ENCODE peak calls at places on chromosomes 1 and 21, in five cellular contexts. X is small intestine; T is transverse colon; K is tibial nerve; M is CD8-positive, alpha-beta T cell. Z is an unnamed sample. For H3K4me1, the result is how much of the 10 kb centered on the place peaks cover.

GRCh38 chr1:150152772-150153461 is 3.2 kb downstream of the PLEKHO1 start:
- DNase-seq in K (no peak), T (no peak), M (no peak), X (no peak), Z (no peak)

GRCh38 chr1:247576514-247576913 is 11.6 kb upstream of the OR2G2 start:
- DNase-seq in T (no peak), X (peak), K (no peak), M (no peak), Z (no peak)

GRCh38 chr1:46204406-46204742 is 1.2 kb downstream of the LURAP1 start:
- DNase-seq in T (no peak), K (no peak), X (no peak), M (no peak), Z (no peak)

GRCh38 chr1:226846801-226847200 is 23.6 kb upstream of the PSEN2 start:
- DNase-seq in M (no peak), K (no peak), T (no peak), X (no peak), Z (no peak)

GRCh38 chr1:246199086-246199485 is 308.0 kb downstream of the SMYD3 start:
- DNase-seq in X (no peak), M (no peak), K (no peak), T (no peak), Z (no peak)

GRCh38 chr1:46552357-46553237 is 1.1 kb upstream of the KNCN start:
- DNase-seq in M (no peak), T (no peak), K (no peak), X (no peak), Z (no peak)

GRCh38 chr1:238399558-238399957 is 508.8 kb upstream of the ZP4 start:
- DNase-seq in X (no peak), T (no peak), K (no peak), M (no peak), Z (no peak)

GRCh38 chr1:69915347-69915746 is 290.0 kb downstream of the LRRC40 start:
- DNase-seq in M (no peak), K (no peak), T (no peak), X (no peak), Z (no peak)

GRCh38 chr1:244046907-244047738 is 4.0 kb upstream of the ZBTB18 start:
- DNase-seq in X (peak), T (no peak), M (no peak), K (no peak), Z (peak)

GRCh38 chr1:229342902-229343587 is at the start of gene CCSAP:
- DNase-seq in X (peak), K (peak), T (peak), M (peak), Z (peak)

GRCh38 chr1:62676606-62677356 is 11.4 kb downstream of the DOCK7 start:
- DNase-seq in X (no peak), M (no peak), K (no peak), T (no peak), Z (no peak)

GRCh38 chr1:175287849-175288248 is 95.3 kb upstream of the KIAA0040 start:
- DNase-seq in M (no peak), X (no peak), T (no peak), K (no peak), Z (no peak)

GRCh38 chr1:147613506-147613905 is 56.8 kb downstream of the ACP6 start:
- DNase-seq in X (no peak), M (no peak), T (no peak), K (no peak), Z (no peak)

GRCh38 chr1:219385786-219386427 is 212.2 kb downstream of the LYPLAL1 start:
- DNase-seq in T (no peak), X (peak), K (peak), M (no peak), Z (peak)

GRCh38 chr1:945910-946565 is 13.0 kb downstream of the NOC2L start:
- DNase-seq in M (no peak), T (no peak), K (no peak), X (no peak), Z (no peak)

GRCh38 chr1:172176206-172176605 is 244.3 kb upstream of the C1orf105 start:
- DNase-seq in K (no peak), T (no peak), X (no peak), M (no peak), Z (no peak)

DNA sequence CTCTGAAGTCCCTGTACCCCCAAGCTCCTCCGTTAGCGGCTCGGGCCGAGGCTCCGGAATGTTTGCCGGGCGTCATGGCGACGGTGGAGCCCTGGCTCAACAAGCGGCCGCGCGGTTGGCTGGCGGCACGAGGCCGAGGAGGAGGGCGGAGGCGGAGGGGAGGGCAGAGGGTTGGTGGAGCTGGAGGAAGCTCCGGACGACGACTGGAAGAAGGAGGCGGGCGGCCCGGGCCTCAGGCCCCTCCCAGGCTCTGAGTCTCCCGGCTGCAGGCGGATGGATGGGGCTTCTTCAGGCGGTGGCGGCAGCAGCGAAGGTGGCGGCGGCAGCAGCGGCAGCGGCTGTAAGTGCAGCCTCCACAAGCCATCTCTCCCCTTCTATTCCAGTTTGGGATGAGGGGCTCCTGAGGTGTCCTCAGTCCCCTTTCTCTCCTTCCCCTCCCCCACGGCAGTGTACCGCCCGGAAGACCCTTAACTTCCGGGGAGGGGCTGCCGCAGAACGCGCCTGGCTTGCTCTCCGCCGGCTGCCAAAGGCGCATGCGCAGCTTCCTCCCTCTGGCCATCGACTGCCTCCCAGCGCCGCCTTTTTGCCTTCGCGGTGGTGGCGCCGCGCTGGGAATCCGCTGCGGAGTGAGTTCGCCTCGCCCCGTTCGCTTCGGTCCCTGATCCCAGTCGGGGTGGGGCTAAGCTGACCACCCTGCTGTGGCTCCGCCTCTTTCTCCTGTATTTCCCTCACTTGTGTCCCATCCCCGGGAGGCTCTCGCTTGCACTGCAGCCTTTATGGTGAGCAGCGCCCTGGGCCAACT is at the start of the genes DNAI4 and MIER1:
- DNase-seq in X (peak), T (peak), K (peak), M (peak), Z (peak)
- H3K4me1 ChIP-seq in X (under half), T (half or more), K (under half), M (under half), Z (under half)

DNA sequence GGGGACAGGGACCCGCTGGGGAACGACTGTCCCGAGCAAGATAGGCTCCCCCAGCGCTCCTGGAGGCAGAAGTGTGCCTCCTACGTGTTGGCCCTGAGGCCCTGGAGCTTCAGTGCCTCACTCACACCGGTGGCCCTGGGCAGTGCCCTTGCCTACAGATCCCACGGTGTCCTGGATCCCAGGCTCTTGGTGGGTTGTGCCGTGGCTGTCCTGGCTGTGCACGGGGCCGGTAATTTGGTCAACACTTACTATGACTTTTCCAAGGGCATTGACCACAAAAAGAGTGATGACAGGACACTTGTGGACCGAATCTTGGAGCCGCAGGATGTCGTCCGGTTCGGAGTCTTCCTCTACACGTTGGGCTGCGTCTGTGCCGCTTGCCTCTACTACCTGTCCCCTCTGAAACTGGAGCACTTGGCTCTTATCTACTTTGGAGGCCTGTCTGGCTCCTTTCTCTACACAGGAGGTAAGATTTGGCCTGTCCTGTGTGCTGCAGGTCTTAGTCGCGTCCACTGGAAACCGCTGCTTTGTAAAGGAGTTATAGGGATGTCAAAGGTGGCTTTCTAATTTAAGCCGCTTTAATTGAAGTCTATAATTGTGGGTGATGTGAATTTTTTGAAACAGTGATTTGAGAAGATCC is 717 bp downstream of the UBIAD1 start:
- DNase-seq in K (no peak), X (no peak), M (no peak), T (no peak), Z (no peak)
- H3K4me1 ChIP-seq in K (under half), X (under half), M (under half), T (under half), Z (under half)

DNA sequence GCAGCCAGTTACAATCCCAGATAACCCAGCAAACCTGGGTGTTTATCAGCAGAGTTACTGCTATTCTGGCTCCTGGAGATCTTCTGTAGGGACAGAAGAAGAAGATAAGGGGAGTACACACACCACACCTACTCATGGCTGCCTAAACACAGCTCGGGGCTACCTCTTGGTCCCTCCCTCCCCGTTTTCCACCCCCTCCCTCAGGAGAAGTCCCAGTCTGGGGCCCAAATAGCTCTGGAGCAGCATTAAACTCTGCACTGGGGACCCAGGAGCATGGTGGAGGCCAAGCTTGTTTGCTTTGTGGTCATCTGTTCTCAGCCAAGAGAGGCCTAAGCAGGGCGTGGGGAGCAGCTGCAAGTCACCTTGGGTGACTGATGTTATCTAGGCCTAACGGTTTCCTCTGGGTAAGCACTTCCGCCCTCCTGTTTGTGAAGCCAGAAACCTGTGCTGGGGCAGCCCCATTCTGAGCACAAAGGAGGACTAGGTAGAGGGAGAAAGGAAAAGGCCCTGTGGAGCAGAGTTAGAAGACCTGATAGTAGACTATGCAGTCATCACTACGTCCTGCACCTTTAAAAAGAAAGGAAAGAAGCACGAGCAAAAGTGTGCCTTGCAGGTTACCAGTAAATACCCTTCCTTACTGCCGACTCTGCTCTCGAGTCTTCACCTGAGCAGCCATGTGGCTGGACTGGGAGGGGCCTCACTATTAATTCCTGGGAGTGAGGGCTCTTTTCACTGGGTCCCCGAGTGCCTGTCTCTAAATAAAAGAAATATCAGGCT is 2.0 kb upstream of the RCSD1 start:
- DNase-seq in K (no peak), X (peak), M (peak), T (peak), Z (no peak)
- H3K4me1 ChIP-seq in K (under half), X (under half), M (under half), T (under half), Z (under half)

DNA sequence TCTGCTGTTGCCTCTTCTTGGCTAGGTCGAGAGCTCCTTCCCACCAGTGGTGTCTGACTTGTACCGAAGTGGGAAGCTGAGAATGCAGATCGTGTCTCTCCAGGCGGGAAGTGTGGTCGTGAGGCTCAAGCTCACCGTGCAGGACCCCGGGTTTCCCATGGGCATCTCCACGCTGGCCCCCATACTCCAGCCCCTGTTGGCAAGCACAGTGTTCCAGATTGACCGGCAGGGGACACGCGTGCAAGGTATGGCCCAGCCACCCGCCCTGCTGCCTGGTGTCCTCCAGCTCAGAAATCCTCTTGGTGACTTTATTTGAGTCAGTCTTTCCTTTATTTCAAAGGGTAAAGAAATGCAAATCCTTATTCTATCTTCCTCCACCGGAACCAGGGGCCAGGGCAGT is 32.7 kb downstream of the UMODL1 start:
- DNase-seq in M (no peak), K (no peak), T (no peak), X (no peak), Z (no peak)
- H3K4me1 ChIP-seq in M (under half), K (under half), T (under half), X (under half), Z (under half)

GRCh38 chr1:109306832-109307362 is at the start of gene MYBPHL:
- DNase-seq in K (no peak), T (no peak), M (no peak), X (no peak), Z (no peak)
- H3K4me1 ChIP-seq in K (under half), T (under half), M (under half), X (under half), Z (under half)

GRCh38 chr1:32754282-32755097 is 51.9 kb upstream of the SYNC start:
- DNase-seq in T (no peak), X (peak), K (no peak), M (peak), Z (peak)

GRCh38 chr1:32757213-32757895 is 54.8 kb upstream of the SYNC start:
- DNase-seq in K (no peak), X (peak), T (peak), M (no peak), Z (peak)

GRCh38 chr1:32755098-32755809 is 52.7 kb upstream of the SYNC start:
- DNase-seq in T (no peak), K (no peak), X (no peak), M (no peak), Z (no peak)

GRCh38 chr1:32753532-32754281 is 51.1 kb upstream of the SYNC start:
- DNase-seq in M (peak), T (peak), X (peak), K (no peak), Z (peak)

GRCh38 chr1:32755810-32756159 is 53.2 kb upstream of the SYNC start:
- DNase-seq in T (no peak), K (no peak), M (no peak), X (no peak), Z (no peak)
- H3K4me1 ChIP-seq in T (half or more), K (under half), M (under half), X (under half), Z (under half)

DNA sequence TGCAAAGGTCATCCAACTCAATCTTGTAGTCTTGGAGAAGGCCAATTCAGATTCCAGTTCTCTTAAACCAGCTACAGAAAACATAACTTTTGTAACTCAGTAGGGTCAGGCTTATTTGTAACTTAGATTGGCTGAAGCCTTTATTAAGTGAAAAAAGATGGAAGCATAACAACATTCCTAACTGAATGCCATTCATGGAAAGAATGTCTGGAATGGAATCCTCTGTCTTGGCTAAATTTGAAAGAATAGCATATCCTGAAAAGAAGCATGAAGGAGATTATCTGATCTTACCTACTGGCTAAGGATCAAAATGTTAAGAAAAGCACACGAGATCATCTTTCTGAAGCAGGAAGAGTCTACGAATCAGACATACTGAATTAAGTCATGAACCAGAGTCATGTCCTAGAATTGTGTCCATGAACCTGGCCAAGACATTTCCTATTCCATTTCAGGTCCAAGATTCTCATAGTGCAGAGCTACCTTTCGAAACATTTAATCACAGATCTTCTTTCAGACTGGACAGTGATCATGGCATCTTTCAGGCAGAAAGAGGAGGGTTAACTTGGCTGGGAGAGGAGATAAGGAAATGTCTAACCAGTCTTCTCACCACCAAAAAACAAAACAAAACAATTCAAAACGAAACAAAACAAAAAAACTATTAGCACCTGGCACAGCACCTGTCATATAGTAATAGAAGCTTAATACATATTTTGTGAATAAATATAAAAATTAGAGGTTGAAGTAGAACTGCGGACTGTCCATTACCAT is 75.6 kb downstream of the XCL2 start:
- DNase-seq in X (no peak), T (no peak), K (no peak), M (no peak), Z (no peak)
- H3K4me1 ChIP-seq in X (under half), T (half or more), K (under half), M (half or more), Z (under half)